ENCODE peak calls at places on chromosome 15, in seven cellular contexts. Z, C, G, Y, B, X and F are unnamed samples.

GRCh38 chr15:88905576-88905975 is 7.6 kb downstream of the MFGE8 start:
- DNase-seq in B (no peak), C (no peak), Z (no peak), Y (no peak), G (no peak), X (no peak), F (no peak)

GRCh38 chr15:64009798-64010241 is 36.5 kb downstream of the DAPK2 start:
- DNase-seq in B (no peak), X (no peak), G (peak), Z (no peak), C (peak), Y (no peak), F (no peak)

GRCh38 chr15:98203872-98204660 is 243.6 kb downstream of the ARRDC4 start:
- DNase-seq in B (no peak), C (no peak), G (no peak), Z (no peak), Y (no peak), X (no peak), F (no peak)

GRCh38 chr15:65032823-65033537 is 3.5 kb upstream of the MTFMT start:
- DNase-seq in B (peak), X (no peak), Y (peak), Z (no peak), G (peak), C (no peak), F (no peak)

GRCh38 chr15:74291101-74292071 is 55.3 kb downstream of the CCDC33 start:
- DNase-seq in X (no peak), C (peak), Z (peak), Y (peak), G (peak), B (peak), F (peak)

GRCh38 chr15:52133510-52134220 is 21.1 kb upstream of the BCL2L10 start:
- DNase-seq in Z (no peak), C (no peak), Y (no peak), G (no peak), B (no peak), X (no peak), F (no peak)

GRCh38 chr15:35557544-35557943 is 11.6 kb upstream of the DPH6 start:
- DNase-seq in Y (no peak), C (no peak), Z (no peak), G (no peak), B (no peak), X (no peak), F (no peak)

GRCh38 chr15:98779463-98780071 is 131.2 kb downstream of the IGF1R start:
- DNase-seq in G (peak), X (no peak), B (peak), C (peak), Y (peak), Z (peak), F (peak)

GRCh38 chr15:51108933-51109550 is 14.3 kb upstream of the TNFAIP8L3 start:
- DNase-seq in Y (no peak), X (no peak), B (no peak), G (no peak), Z (no peak), C (no peak), F (no peak)

GRCh38 chr15:65517866-65518207 is 348 bp upstream of the DPP8 start:
- DNase-seq in Z (no peak), G (no peak), X (no peak), C (no peak), B (no peak), Y (no peak), F (no peak)

GRCh38 chr15:56205061-56205876 is 38.4 kb downstream of the RFX7 start:
- DNase-seq in Z (no peak), B (no peak), Y (no peak), C (no peak), X (no peak), G (peak), F (no peak)

GRCh38 chr15:48642795-48643194 is 2.7 kb downstream of the FBN1 start:
- DNase-seq in Z (no peak), G (no peak), Y (no peak), B (no peak), X (no peak), C (no peak), F (no peak)

GRCh38 chr15:44033894-44034293 is 161.2 kb downstream of the FRMD5 start:
- DNase-seq in Z (no peak), B (no peak), G (no peak), X (no peak), Y (peak), C (no peak), F (no peak)

GRCh38 chr15:65841121-65841930 is 28.0 kb upstream of the RAB11A start:
- DNase-seq in Y (peak), C (no peak), X (no peak), G (no peak), Z (no peak), B (no peak), F (peak)

GRCh38 chr15:40925863-40926658 is 3.1 kb upstream of the DLL4 start:
- DNase-seq in Y (peak), C (no peak), B (no peak), G (peak), Z (no peak), X (no peak), F (no peak)

GRCh38 chr15:60390231-60390630 is 7.6 kb downstream of the ANXA2 start:
- DNase-seq in Z (no peak), X (no peak), C (no peak), Y (no peak), B (no peak), G (no peak), F (no peak)